ENCODE peak calls at places on chromosomes 16 and 17, in five cellular contexts. A is neural progenitor cell, L is lower lobe of right lung, B is testis, V is osteocyte. J is an unnamed sample.

GRCh38 chr16:54847609-54848008 is 83.1 kb upstream of the IRX5 start:
- DNase-seq in B (no peak), L (no peak), V (no peak), A (no peak), J (no peak)

GRCh38 chr16:29290631-29291247 is 115.8 kb downstream of the NPIPB11 start:
- DNase-seq in L (peak), B (peak), V (peak), A (peak), J (no peak)

GRCh38 chr17:41396340-41396739 is 1.1 kb downstream of the KRT31 start:
- DNase-seq in V (no peak), L (no peak), B (no peak), A (no peak), J (no peak)

GRCh38 chr16:54921229-54921824 is 9.3 kb upstream of the IRX5 start:
- DNase-seq in L (no peak), A (no peak), V (no peak), B (no peak), J (no peak)

GRCh38 chr16:3431779-3432219 is 11.5 kb downstream of the ZNF597 start:
- DNase-seq in B (peak), L (peak), V (no peak), A (no peak), J (no peak)

GRCh38 chr16:14024300-14024699 is 46.8 kb upstream of the MRTFB start:
- DNase-seq in V (no peak), A (no peak), L (no peak), B (no peak), J (no peak)

GRCh38 chr17:13631541-13631940 is 29.8 kb upstream of the HS3ST3A1 start:
- DNase-seq in V (no peak), B (no peak), L (no peak), A (no peak), J (no peak)

GRCh38 chr16:79009911-79010310 is 590.6 kb downstream of the MAF start:
- DNase-seq in B (no peak), L (no peak), A (no peak), V (no peak), J (no peak)

GRCh38 chr16:27284865-27285675 is 16.5 kb upstream of the NSMCE1 start:
- DNase-seq in V (peak), A (no peak), B (no peak), L (no peak), J (peak)

GRCh38 chr17:77163521-77164280 is 22.9 kb downstream of the SEC14L1 start:
- DNase-seq in L (no peak), V (no peak), A (no peak), B (no peak), J (no peak)

GRCh38 chr16:75679366-75679765 is 2.6 kb upstream of the CPHXL2 start:
- DNase-seq in V (no peak), B (no peak), A (no peak), L (no peak), J (no peak)

GRCh38 chr16:55643161-55643970 is 12.4 kb upstream of the SLC6A2 start:
- DNase-seq in B (peak), A (no peak), L (peak), V (peak), J (peak)

GRCh38 chr17:13000561-13000960 is 17.3 kb downstream of the ELAC2 start:
- DNase-seq in B (no peak), V (no peak), L (no peak), A (no peak), J (no peak)

GRCh38 chr16:88618182-88618955 is 20.0 kb upstream of the IL17C start:
- DNase-seq in V (no peak), L (no peak), B (no peak), A (no peak), J (no peak)

GRCh38 chr16:168424-168823 is 2.6 kb downstream of the HBM start:
- DNase-seq in B (no peak), L (no peak), V (no peak), A (no peak), J (no peak)

GRCh38 chr16:66382171-66382965 is 15.9 kb downstream of the CDH5 start:
- DNase-seq in A (no peak), B (no peak), V (no peak), L (no peak), J (no peak)

GRCh38 chr17:4708436-4708835 is 2.0 kb upstream of the ARRB2 start:
- DNase-seq in B (peak), A (peak), L (no peak), V (no peak), J (no peak)

GRCh38 chr17:41917957-41918391 is 777 bp downstream of the ACLY start:
- DNase-seq in V (peak), B (peak), A (peak), L (peak), J (no peak)

GRCh38 chr16:64459821-64460220 is 662.0 kb downstream of the CDH11 start:
- DNase-seq in V (no peak), L (no peak), A (no peak), B (peak), J (no peak)

DNA sequence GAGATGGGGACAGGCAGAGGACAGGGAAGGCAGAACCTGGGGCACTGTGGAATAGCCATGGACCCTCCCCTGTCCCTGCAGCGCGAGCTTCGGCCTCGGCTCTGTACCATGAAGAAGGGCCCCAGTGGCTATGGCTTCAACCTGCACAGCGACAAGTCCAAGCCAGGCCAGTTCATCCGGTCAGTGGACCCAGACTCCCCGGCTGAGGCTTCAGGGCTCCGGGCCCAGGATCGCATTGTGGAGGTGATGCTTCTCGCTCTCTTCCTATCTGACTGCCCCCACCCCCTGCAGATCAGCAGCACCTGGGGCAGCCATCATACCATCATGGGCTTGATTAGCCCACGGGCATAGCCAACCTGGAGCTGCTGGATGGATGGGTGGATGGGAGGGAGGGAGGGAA is 13.5 kb downstream of the NHERF1 start:
- DNase-seq in V (no peak), A (no peak), B (no peak), L (no peak), J (no peak)
- TF ChIP-seq CTCF in V (no peak), A (no peak), B (no peak), L (no peak), J (no peak)

GRCh38 chr17:58338454-58338841 is 9.9 kb upstream of the TSPOAP1 start:
- DNase-seq in L (no peak), V (no peak), A (no peak), B (no peak), J (no peak)
- TF ChIP-seq CTCF in L (no peak), V (no peak), A (peak), B (no peak), J (no peak)

DNA sequence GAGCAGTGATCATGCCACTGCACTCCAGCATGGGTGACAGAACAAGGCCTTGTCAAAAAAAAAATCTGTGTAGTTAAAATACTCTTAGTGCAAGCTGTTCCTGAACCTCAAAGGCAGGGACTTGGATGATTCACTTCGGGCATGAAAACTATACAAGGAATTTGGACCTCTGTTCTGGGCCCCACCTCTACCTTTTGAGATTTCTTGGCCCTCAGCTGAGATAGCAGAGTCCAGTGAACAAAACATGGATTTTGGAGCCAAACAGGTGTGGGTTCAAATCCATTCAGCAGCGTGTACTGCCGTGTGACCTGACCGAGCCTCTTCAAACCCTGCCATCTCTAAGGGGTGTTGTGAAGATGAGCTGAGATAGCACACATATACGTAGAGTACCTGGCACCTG is 6.8 kb downstream of the SLC13A2 start:
- DNase-seq in A (no peak), B (no peak), V (no peak), L (no peak), J (no peak)
- TF ChIP-seq CTCF in A (no peak), B (no peak), V (no peak), L (no peak), J (no peak)

GRCh38 chr16:89912143-89912542 is 6.5 kb upstream of the MC1R start:
- DNase-seq in L (no peak), B (no peak), A (no peak), V (no peak), J (no peak)

GRCh38 chr16:89910717-89911354 is 7.8 kb upstream of the MC1R start:
- DNase-seq in V (no peak), B (no peak), L (no peak), A (no peak), J (no peak)

GRCh38 chr16:89911375-89911774 is 7.3 kb upstream of the MC1R start:
- DNase-seq in B (no peak), L (no peak), A (no peak), V (no peak), J (no peak)

GRCh38 chr16:89908236-89908635 is 10.4 kb upstream of the MC1R start:
- DNase-seq in B (no peak), V (no peak), A (no peak), L (no peak), J (no peak)

GRCh38 chr16:89909777-89910716 is 8.6 kb upstream of the MC1R start:
- DNase-seq in A (peak), L (peak), V (peak), B (peak), J (no peak)
- TF ChIP-seq CTCF in A (peak), L (peak), V (peak), B (peak), J (peak)

GRCh38 chr17:38402897-38403296 is 25.4 kb upstream of the ARHGAP23 start:
- DNase-seq in A (no peak), B (no peak), L (no peak), V (no peak), J (no peak)
- TF ChIP-seq CTCF in A (peak), B (no peak), L (no peak), V (no peak), J (no peak)

DNA sequence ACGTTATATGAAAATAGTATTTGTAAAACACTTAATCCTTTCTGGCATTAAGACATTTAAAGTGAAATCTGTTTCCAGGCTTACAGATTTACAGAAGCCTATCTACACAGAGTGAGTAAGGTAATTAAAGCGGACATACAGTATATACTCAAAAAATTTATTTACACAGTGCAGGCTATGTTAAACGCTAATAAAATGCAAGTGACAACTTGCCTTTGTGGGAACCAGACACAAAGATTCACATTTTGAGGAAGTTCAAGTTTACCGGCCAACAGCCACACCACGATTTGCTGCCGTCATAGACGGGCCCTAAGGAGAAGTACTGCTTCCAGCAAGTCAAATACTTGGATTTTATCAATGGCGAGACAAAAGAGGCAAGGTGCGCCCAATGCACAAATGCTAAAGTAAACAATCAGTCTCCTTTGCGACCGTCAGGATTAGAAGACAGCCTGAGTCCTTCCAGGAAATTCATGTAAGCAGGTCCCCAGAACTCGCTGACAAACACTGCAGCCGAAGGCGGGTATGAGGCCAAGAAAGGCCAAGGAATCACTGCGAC is 799 bp downstream of the VPS35 start:
- DNase-seq in B (peak), V (no peak), L (peak), A (no peak), J (no peak)
- TF ChIP-seq CTCF in B (no peak), V (no peak), L (no peak), A (no peak), J (no peak)

GRCh38 chr16:24698314-24698713 is 31.1 kb upstream of the TNRC6A start:
- DNase-seq in B (no peak), L (no peak), V (no peak), A (no peak), J (no peak)

GRCh38 chr16:24696699-24697098 is 32.8 kb upstream of the TNRC6A start:
- DNase-seq in A (no peak), L (no peak), B (no peak), V (no peak), J (no peak)

GRCh38 chr16:24699151-24699723 is 30.2 kb upstream of the TNRC6A start:
- DNase-seq in B (no peak), V (no peak), A (no peak), L (no peak), J (no peak)

GRCh38 chr16:24701521-24701951 is 27.9 kb upstream of the TNRC6A start:
- DNase-seq in A (no peak), V (no peak), L (no peak), B (no peak), J (no peak)

DNA sequence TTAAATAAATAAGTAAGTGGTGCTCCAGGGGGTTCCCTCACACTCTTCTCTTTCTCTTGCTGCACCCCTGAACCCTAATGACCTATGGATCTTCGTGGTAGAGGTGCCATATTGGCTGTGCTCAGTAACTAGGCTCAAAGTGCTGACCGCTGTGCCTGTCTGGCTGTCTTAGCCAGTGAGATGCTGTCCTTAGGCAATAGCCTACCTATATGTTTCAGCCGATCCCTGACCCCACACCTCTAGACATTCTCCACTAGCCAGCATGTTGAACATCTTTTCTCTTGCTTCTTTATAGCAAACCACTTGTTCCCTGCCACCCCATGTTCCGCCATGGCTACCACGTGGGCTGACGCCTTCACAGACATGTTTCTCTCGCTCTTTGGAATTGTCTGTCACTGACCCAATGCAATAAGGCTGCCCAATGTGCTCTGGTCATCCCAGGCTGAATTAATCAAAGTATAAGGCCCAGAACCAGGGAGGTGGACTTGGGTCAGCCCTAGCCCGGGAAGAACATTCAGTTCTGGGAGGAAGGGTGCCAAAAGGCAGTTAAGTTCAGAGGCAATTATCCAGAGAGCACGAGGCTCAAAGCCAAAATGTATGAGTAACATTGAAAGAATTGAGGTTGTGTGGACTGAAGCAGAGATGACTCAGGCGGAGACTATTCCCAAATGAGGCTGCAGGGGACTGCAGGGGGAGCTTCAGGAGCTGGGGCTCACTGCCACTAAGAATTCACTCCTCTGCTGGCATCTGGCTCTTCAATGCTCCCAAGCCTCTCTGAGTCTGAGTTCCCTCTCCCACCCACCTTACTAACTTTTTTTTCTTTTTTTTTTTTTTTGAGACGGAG is 28.7 kb upstream of the TNRC6A start:
- DNase-seq in B (peak), L (peak), V (peak), A (no peak), J (no peak)
- TF ChIP-seq CTCF in B (no peak), L (peak), V (peak), A (no peak), J (no peak)